ENCODE peak calls at places on chromosome 9, in eight cellular contexts. One of them, this sample, is unnamed.

GRCh38 chr9:99489043-99489378 is 266.9 kb downstream of the SEC61B start:
- DNase-seq in transverse colon: no peak
- DNase-seq in GM12878: no peak
- DNase-seq in K562: no peak
- DNase-seq in HepG2: no peak
- DNase-seq in stomach: no peak
- DNase-seq in sigmoid colon: no peak
- DNase-seq in H1: no peak
- DNase-seq in this sample: no peak

GRCh38 chr9:128164332-128164885 is 4.3 kb downstream of the BBLN start:
- DNase-seq in K562: no peak
- DNase-seq in stomach: no peak
- DNase-seq in HepG2: no peak
- DNase-seq in H1: no peak
- DNase-seq in transverse colon: no peak
- DNase-seq in sigmoid colon: peak; percentile 50
- DNase-seq in GM12878: no peak
- DNase-seq in this sample: peak; percentile 60

GRCh38 chr9:3906437-3907213 is 380.8 kb upstream of the RFX3 start:
- DNase-seq in transverse colon: no peak
- DNase-seq in HepG2: no peak
- DNase-seq in H1: no peak
- DNase-seq in stomach: no peak
- DNase-seq in K562: peak; percentile 1
- DNase-seq in GM12878: no peak
- DNase-seq in sigmoid colon: no peak
- DNase-seq in this sample: no peak

GRCh38 chr9:133463864-133464615 is 4.3 kb downstream of the CACFD1 start:
- DNase-seq in sigmoid colon: no peak
- DNase-seq in stomach: no peak
- DNase-seq in HepG2: no peak
- DNase-seq in GM12878: no peak
- DNase-seq in K562: peak; percentile 29
- DNase-seq in transverse colon: no peak
- DNase-seq in H1: no peak
- DNase-seq in this sample: no peak

GRCh38 chr9:134538856-134539562 is 102.6 kb upstream of the COL5A1 start:
- DNase-seq in K562: no peak
- DNase-seq in stomach: no peak
- DNase-seq in GM12878: no peak
- DNase-seq in HepG2: no peak
- DNase-seq in transverse colon: no peak
- DNase-seq in sigmoid colon: no peak
- DNase-seq in H1: no peak
- DNase-seq in this sample: no peak

GRCh38 chr9:111108946-111109345 is 70.7 kb upstream of the LPAR1 start:
- DNase-seq in transverse colon: no peak
- DNase-seq in stomach: no peak
- DNase-seq in GM12878: no peak
- DNase-seq in HepG2: no peak
- DNase-seq in K562: no peak
- DNase-seq in sigmoid colon: no peak
- DNase-seq in H1: no peak
- DNase-seq in this sample: no peak

GRCh38 chr9:107007361-107007760 is 144.4 kb downstream of the ZNF462 start:
- DNase-seq in stomach: no peak
- DNase-seq in HepG2: no peak
- DNase-seq in H1: no peak
- DNase-seq in sigmoid colon: no peak
- DNase-seq in K562: no peak
- DNase-seq in GM12878: no peak
- DNase-seq in transverse colon: no peak
- DNase-seq in this sample: no peak

GRCh38 chr9:136840877-136841645 is 1.2 kb upstream of the AJM1 start:
- DNase-seq in transverse colon: peak; percentile 81
- DNase-seq in GM12878: no peak
- DNase-seq in HepG2: peak; percentile 73
- DNase-seq in stomach: peak; percentile 86
- DNase-seq in sigmoid colon: no peak
- DNase-seq in K562: peak; percentile 51
- DNase-seq in H1: peak; percentile 70
- DNase-seq in this sample: no peak

GRCh38 chr9:119026120-119026519 is 343.1 kb downstream of the BRINP1 start:
- DNase-seq in stomach: no peak
- DNase-seq in HepG2: no peak
- DNase-seq in sigmoid colon: peak; percentile 69
- DNase-seq in H1: no peak
- DNase-seq in transverse colon: peak; percentile 8
- DNase-seq in GM12878: no peak
- DNase-seq in K562: no peak
- DNase-seq in this sample: no peak

GRCh38 chr9:78214492-78214891 is 21.4 kb upstream of the CEP78 start:
- DNase-seq in H1: no peak
- DNase-seq in HepG2: no peak
- DNase-seq in K562: no peak
- DNase-seq in transverse colon: no peak
- DNase-seq in stomach: no peak
- DNase-seq in sigmoid colon: no peak
- DNase-seq in GM12878: no peak
- DNase-seq in this sample: no peak

GRCh38 chr9:4861736-4862451 is 69.2 kb downstream of the RCL1 start:
- DNase-seq in GM12878: no peak
- DNase-seq in transverse colon: no peak
- DNase-seq in sigmoid colon: no peak
- DNase-seq in K562: peak; percentile 22
- DNase-seq in stomach: no peak
- DNase-seq in H1: no peak
- DNase-seq in HepG2: peak; percentile 63
- DNase-seq in this sample: no peak

GRCh38 chr9:68780735-68781134 is 75.7 kb downstream of the PIP5K1B start:
- DNase-seq in transverse colon: peak; percentile 17
- DNase-seq in GM12878: no peak
- DNase-seq in HepG2: peak; percentile 5
- DNase-seq in K562: peak; percentile 32
- DNase-seq in H1: no peak
- DNase-seq in sigmoid colon: no peak
- DNase-seq in stomach: no peak
- DNase-seq in this sample: no peak

GRCh38 chr9:136142859-136143214 is 24.2 kb upstream of the TMEM250 start:
- DNase-seq in transverse colon: no peak
- DNase-seq in sigmoid colon: no peak
- DNase-seq in H1: no peak
- DNase-seq in GM12878: no peak
- DNase-seq in HepG2: no peak
- DNase-seq in K562: no peak
- DNase-seq in stomach: no peak
- DNase-seq in this sample: no peak

GRCh38 chr9:117678882-117679281 is 25.3 kb upstream of the TLR4 start:
- DNase-seq in H1: no peak
- DNase-seq in stomach: no peak
- DNase-seq in GM12878: no peak
- DNase-seq in transverse colon: peak; percentile 10
- DNase-seq in K562: no peak
- DNase-seq in sigmoid colon: no peak
- DNase-seq in HepG2: no peak
- DNase-seq in this sample: no peak

GRCh38 chr9:117679425-117679824 is 24.8 kb upstream of the TLR4 start:
- DNase-seq in stomach: no peak
- DNase-seq in HepG2: no peak
- DNase-seq in K562: no peak
- DNase-seq in GM12878: no peak
- DNase-seq in sigmoid colon: no peak
- DNase-seq in transverse colon: no peak
- DNase-seq in H1: no peak
- DNase-seq in this sample: no peak

GRCh38 chr9:117687532-117687931 is 16.7 kb upstream of the TLR4 start:
- DNase-seq in HepG2: no peak
- DNase-seq in GM12878: no peak
- DNase-seq in sigmoid colon: no peak
- DNase-seq in H1: no peak
- DNase-seq in transverse colon: peak; percentile 73
- DNase-seq in stomach: no peak
- DNase-seq in K562: no peak
- DNase-seq in this sample: no peak

GRCh38 chr9:117681827-117682226 is 22.4 kb upstream of the TLR4 start:
- DNase-seq in stomach: no peak
- DNase-seq in HepG2: no peak
- DNase-seq in K562: no peak
- DNase-seq in H1: no peak
- DNase-seq in GM12878: no peak
- DNase-seq in sigmoid colon: no peak
- DNase-seq in transverse colon: no peak
- DNase-seq in this sample: no peak

GRCh38 chr9:117682955-117683710 is 21.1 kb upstream of the TLR4 start:
- DNase-seq in H1: no peak
- DNase-seq in sigmoid colon: no peak
- DNase-seq in stomach: no peak
- DNase-seq in K562: no peak
- DNase-seq in HepG2: no peak
- DNase-seq in transverse colon: peak; percentile 33
- DNase-seq in GM12878: peak; percentile 34
- DNase-seq in this sample: no peak
- TF ChIP-seq EP300 in H1: no peak
- TF ChIP-seq EP300 in sigmoid colon: no peak
- TF ChIP-seq EP300 in stomach: no peak
- TF ChIP-seq EP300 in K562: no peak
- TF ChIP-seq EP300 in HepG2: no peak
- TF ChIP-seq EP300 in transverse colon: no peak
- TF ChIP-seq EP300 in GM12878: peak; percentile 69
- TF ChIP-seq EP300 in this sample: no peak

DNA sequence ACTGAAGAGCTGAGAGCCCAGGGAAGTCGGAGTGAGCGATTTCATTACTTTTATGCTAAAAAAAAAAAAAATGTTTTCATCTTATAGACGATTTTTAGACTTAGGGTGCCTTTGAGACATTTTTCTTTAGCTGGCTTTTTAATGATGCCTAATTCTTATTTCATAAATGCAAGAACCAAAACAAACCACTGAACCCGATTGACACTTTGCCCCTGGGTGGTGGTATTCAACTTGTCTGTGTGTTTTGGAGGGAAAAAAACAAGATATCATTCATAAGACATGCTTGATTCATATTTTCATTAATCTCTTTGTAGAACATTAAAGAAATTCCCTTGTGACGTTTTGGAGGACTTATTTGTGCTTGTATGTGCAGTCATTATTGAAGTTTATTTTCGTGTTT is 2.4 kb downstream of the TLE4 start:
- DNase-seq in sigmoid colon: no peak
- DNase-seq in H1: no peak
- DNase-seq in stomach: no peak
- DNase-seq in GM12878: no peak
- DNase-seq in HepG2: no peak
- DNase-seq in K562: no peak
- DNase-seq in transverse colon: no peak
- DNase-seq in this sample: no peak
- TF ChIP-seq POLR2AphosphoS5 in sigmoid colon: no peak
- TF ChIP-seq POLR2AphosphoS5 in H1: no peak
- TF ChIP-seq POLR2AphosphoS5 in stomach: no peak
- TF ChIP-seq POLR2AphosphoS5 in GM12878: no peak
- TF ChIP-seq POLR2AphosphoS5 in HepG2: no peak
- TF ChIP-seq POLR2AphosphoS5 in K562: no peak
- TF ChIP-seq POLR2AphosphoS5 in transverse colon: no peak
- TF ChIP-seq POLR2AphosphoS5 in this sample: no peak

DNA sequence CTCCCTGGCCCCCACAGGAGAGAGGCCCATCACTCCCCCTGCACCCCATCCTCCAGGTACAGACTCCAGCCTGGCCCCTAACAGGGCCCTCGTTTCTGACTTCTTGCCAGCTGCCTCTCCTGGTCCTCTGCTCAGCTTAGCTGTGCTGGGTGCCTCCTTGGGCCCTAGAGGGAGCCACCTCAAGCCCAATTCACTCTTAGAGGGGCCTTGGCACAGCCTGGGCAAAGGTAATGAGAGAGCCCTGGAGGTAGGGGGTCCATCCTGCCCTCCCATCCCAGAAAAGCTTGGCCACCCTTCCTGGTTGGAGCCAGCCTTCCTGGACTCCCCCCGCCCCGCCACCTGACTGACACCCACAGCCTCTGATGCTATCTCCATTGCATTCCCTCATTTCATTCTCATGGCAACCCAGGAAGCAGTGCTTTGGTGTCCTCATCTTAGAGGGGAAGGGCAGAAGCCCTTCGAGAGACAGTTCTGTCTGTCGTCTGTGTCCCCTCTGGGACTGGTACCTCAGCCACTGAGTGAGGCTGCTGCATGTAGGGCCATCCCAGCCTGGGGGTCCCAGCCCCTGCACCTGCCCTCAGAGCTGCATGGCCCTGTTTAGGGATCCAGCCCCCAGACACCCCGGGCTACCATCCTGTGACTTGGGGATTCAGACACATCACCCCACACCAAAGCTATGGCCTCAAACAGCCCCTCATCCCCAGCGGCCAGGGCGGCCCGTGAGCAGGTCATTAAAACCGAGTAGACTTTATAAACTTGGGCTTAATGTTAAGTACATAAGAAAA is 95.5 kb downstream of the BARX1 start:
- DNase-seq in GM12878: no peak
- DNase-seq in stomach: no peak
- DNase-seq in HepG2: no peak
- DNase-seq in H1: no peak
- DNase-seq in sigmoid colon: no peak
- DNase-seq in K562: no peak
- DNase-seq in transverse colon: no peak
- DNase-seq in this sample: no peak
- TF ChIP-seq EP300 in GM12878: no peak
- TF ChIP-seq EP300 in stomach: no peak
- TF ChIP-seq EP300 in HepG2: no peak
- TF ChIP-seq EP300 in H1: no peak
- TF ChIP-seq EP300 in sigmoid colon: no peak
- TF ChIP-seq EP300 in K562: no peak
- TF ChIP-seq EP300 in transverse colon: no peak
- TF ChIP-seq EP300 in this sample: no peak

DNA sequence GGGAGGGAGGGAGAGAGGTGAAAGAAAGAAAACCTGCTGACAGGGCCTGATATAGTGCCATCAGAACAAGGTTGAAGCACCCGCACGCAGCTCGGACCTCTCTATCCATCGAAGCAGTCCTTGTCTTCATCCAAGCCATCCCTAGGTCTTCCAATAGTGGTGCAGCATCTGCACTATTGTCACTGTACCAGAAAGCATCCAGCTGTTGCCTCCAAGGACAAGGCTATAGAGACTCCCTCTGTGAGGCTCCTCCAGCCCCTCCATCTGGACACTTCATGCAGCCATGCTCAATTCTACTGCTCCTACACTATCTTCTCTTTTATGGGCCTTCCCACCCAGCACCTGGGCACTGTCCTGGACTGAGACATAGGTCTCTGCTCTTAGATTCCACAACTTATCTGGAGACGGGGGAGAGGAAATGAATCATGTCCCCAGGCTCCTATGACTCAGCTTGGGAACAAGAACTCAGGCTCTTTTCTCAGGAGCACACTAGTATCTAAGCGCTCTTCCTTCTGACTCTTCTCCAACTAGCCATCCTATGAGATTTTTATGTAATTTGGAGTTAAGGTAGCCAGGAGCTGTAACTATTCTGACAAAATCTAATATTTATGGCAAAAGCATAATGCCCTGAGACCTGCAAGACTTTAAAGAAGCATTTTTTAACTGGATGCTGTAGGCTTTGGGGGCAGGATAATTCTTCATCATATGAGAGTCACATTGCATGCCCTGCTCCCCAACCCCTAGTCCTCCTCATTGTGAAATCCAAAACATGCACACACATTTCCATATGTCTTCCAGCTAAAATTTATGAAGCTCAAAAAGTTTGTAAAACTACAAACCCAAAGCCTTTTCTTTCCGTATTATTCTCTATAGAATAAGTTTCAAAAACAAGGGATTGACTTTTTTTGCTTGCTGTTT is 446.8 kb downstream of the CCDC171 start:
- DNase-seq in HepG2: no peak
- DNase-seq in transverse colon: no peak
- DNase-seq in stomach: no peak
- DNase-seq in H1: no peak
- DNase-seq in K562: no peak
- DNase-seq in GM12878: no peak
- DNase-seq in sigmoid colon: no peak
- DNase-seq in this sample: no peak
- TF ChIP-seq POLR2AphosphoS5 in HepG2: no peak
- TF ChIP-seq POLR2AphosphoS5 in transverse colon: no peak
- TF ChIP-seq POLR2AphosphoS5 in stomach: no peak
- TF ChIP-seq POLR2AphosphoS5 in H1: no peak
- TF ChIP-seq POLR2AphosphoS5 in K562: no peak
- TF ChIP-seq POLR2AphosphoS5 in GM12878: no peak
- TF ChIP-seq POLR2AphosphoS5 in sigmoid colon: no peak
- TF ChIP-seq POLR2AphosphoS5 in this sample: no peak